ENCODE peak calls at places on chromosome 18, in eight cellular contexts. A is neural progenitor cell, Z is IMR-90, Y is tibial artery, K is mesenchymal stem cell, R is stomach, L is transverse colon, D is heart left ventricle. G is an unnamed sample.

GRCh38 chr18:4356929-4357328 is 98.2 kb downstream of the DLGAP1 start:
- DNase-seq in A (no peak), Z (no peak), Y (no peak), K (no peak), R (no peak), L (no peak), D (no peak), G (no peak)

GRCh38 chr18:36519358-36519757 is 221.8 kb downstream of the FHOD3 start:
- DNase-seq in A (no peak), Z (peak; percentile 52), Y (no peak), K (peak; percentile 1), R (no peak), L (no peak), D (no peak), G (no peak)

GRCh38 chr18:67551146-67551545 is 34.6 kb upstream of the DSEL start:
- DNase-seq in A (peak; percentile 44), Z (no peak), Y (no peak), K (no peak), R (no peak), L (no peak), D (no peak), G (no peak)

GRCh38 chr18:11323359-11323819 is 174.0 kb upstream of the PIEZO2 start:
- DNase-seq in A (no peak), Z (peak; percentile 72), Y (no peak), K (peak; percentile 85), R (no peak), L (no peak), D (no peak), G (no peak)

GRCh38 chr18:73942081-73942625 is 205.5 kb downstream of the FBXO15 start:
- DNase-seq in A (no peak), Z (no peak), Y (no peak), K (no peak), R (no peak), L (no peak), D (no peak), G (no peak)

GRCh38 chr18:63069496-63069895 is 250.1 kb downstream of the BCL2 start:
- DNase-seq in A (no peak), Z (no peak), Y (no peak), K (no peak), R (no peak), L (no peak), D (no peak), G (no peak)

GRCh38 chr18:2905802-2906521 is 59.2 kb downstream of the EMILIN2 start:
- DNase-seq in A (peak; percentile 46), Z (no peak), Y (peak; percentile 63), K (peak; percentile 35), R (peak; percentile 50), L (peak; percentile 79), D (peak; percentile 90), G (no peak)

GRCh38 chr18:34457761-34458160 is 233.0 kb upstream of the NOL4 start:
- DNase-seq in A (peak; percentile 2), Z (no peak), Y (no peak), K (no peak), R (no peak), L (no peak), D (no peak), G (no peak)

GRCh38 chr18:50009772-50010171 is 185.2 kb downstream of the MYO5B start:
- DNase-seq in A (peak; percentile 68), Z (peak; percentile 5), Y (no peak), K (peak; percentile 30), R (peak; percentile 65), L (peak; percentile 71), D (no peak), G (peak; percentile 85)

GRCh38 chr18:12426924-12427323 is 19.2 kb downstream of the PRELID3A start:
- DNase-seq in A (no peak), Z (no peak), Y (no peak), K (no peak), R (no peak), L (no peak), D (no peak), G (no peak)

GRCh38 chr18:68152770-68153169 is 562.1 kb downstream of the TMX3 start:
- DNase-seq in A (peak; percentile 17), Z (no peak), Y (no peak), K (no peak), R (no peak), L (no peak), D (no peak), G (peak; percentile 65)

GRCh38 chr18:67876866-67877265 is 360.3 kb upstream of the DSEL start:
- DNase-seq in A (peak; percentile 58), Z (no peak), Y (no peak), K (no peak), R (no peak), L (no peak), D (no peak), G (no peak)

DNA sequence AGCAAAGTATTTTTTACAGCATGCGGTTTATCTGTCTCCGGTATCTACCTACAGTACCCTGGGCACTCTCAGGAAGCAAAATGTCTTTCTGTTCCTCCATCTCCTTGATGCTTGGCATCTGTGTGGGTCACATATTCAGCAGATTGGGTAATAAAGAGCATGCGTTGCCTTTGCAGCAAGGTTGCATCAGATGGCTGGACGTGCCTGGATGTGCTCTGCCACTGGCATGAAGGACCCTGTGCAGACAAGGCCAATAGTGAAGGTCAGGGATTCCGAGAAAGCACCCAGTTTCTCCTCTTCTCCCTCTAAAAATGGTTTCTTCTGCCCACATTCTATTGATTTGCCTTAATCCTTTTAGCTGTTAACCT is 9.6 kb downstream of the CTIF start:
- DNase-seq in A (no peak), Z (no peak), Y (peak; percentile 64), K (peak; percentile 81), R (no peak), L (no peak), D (peak; percentile 55), G (no peak)
- H3K4me1 ChIP-seq in A (peaks cover 35% of the 10 kb centered on the region), Z (peaks cover 46% of the 10 kb centered on the region), Y (peaks cover 11% of the 10 kb centered on the region), K (peaks cover 48% of the 10 kb centered on the region), R (peaks cover 9% of the 10 kb centered on the region), L (peaks cover 36% of the 10 kb centered on the region), D (peaks cover 48% of the 10 kb centered on the region), G (no peaks in the 10 kb centered on the region)

GRCh38 chr18:23189099-23189498 is 53.8 kb downstream of the CABLES1 start:
- DNase-seq in A (no peak), Z (no peak), Y (no peak), K (no peak), R (no peak), L (no peak), D (no peak), G (peak; percentile 61)

GRCh38 chr18:23188391-23188790 is 53.1 kb downstream of the CABLES1 start:
- DNase-seq in A (no peak), Z (no peak), Y (no peak), K (no peak), R (no peak), L (no peak), D (no peak), G (no peak)

GRCh38 chr18:23186781-23187180 is 51.5 kb downstream of the CABLES1 start:
- DNase-seq in A (no peak), Z (no peak), Y (no peak), K (no peak), R (no peak), L (no peak), D (no peak), G (no peak)

GRCh38 chr18:23191952-23192662 is 56.8 kb downstream of the CABLES1 start:
- DNase-seq in A (no peak), Z (peak; percentile 95), Y (peak; percentile 52), K (peak; percentile 83), R (peak; percentile 51), L (peak; percentile 51), D (peak; percentile 79), G (no peak)

DNA sequence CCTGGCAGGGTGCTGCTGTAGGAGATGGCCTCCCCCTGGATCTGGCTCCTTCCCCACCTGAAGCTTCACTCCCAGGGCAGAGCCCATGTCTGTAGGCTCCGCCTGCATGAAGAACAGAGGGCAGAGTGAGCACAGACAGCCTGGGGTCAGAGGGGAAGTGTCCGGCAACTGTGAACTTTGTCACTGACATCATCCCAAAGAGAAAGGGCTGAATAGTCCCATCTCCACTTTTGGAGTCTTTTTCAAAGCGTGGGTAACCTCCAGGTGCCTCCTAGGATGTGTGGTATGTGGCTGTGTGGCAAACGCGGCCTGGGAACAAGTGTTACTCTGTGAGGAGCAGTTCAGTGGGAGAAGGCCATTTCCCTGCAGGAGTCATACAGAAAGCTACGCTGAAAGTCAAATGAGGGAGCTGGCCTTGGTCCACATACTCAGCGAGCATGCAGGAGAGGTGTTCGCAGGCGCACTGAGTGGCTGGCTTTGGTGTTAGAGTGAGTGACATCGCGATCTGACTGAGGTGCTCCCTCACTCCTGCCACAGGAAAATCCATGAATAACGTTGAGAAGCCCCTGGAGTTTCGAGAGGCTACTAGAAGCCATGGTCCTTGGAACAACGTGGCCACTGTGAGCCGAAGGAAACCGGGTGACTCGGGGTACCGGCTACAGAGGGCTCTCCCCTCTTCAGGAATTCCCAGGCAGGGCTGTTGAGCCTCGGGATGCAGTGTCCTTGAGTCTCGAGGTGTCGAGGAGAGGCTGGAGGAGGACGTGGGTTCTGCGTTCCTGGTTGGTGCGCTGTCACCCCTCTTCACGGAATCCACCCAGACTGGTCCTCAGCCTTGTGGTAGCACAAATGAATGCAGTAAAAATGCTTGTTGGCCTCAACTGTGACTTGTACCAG is 54.7 kb downstream of the CABLES1 start:
- DNase-seq in A (no peak), Z (no peak), Y (no peak), K (no peak), R (no peak), L (no peak), D (no peak), G (no peak)
- H3K27ac ChIP-seq in A (no peak overlapping the region), Z (no peak overlapping the region), Y (no peak overlapping the region), K (no peak overlapping the region), R (no peak overlapping the region), L (no peak overlapping the region), D (no peak overlapping the region), G (no peak overlapping the region)

GRCh38 chr18:8910186-8910585 is 192.3 kb upstream of the NDUFV2 start:
- DNase-seq in A (no peak), Z (no peak), Y (no peak), K (no peak), R (no peak), L (no peak), D (no peak), G (peak; percentile 7)
- H3K4me3 ChIP-seq in A (no peak overlapping the region), Z (no peak overlapping the region), Y (no peak overlapping the region), K (no peak overlapping the region), R (no peak overlapping the region), L (no peak overlapping the region), D (no peak overlapping the region), G (no peak overlapping the region)

GRCh38 chr18:23194969-23195957 is 60.0 kb downstream of the CABLES1 start:
- DNase-seq in A (no peak), Z (no peak), Y (no peak), K (no peak), R (no peak), L (no peak), D (no peak), G (no peak)

GRCh38 chr18:23196119-23197004 is 61.1 kb downstream of the CABLES1 start:
- DNase-seq in A (no peak), Z (no peak), Y (no peak), K (no peak), R (no peak), L (no peak), D (no peak), G (no peak)

GRCh38 chr18:23194150-23194968 is 59.1 kb downstream of the CABLES1 start:
- DNase-seq in A (no peak), Z (peak; percentile 65), Y (no peak), K (peak; percentile 69), R (no peak), L (no peak), D (no peak), G (no peak)

GRCh38 chr18:23193727-23194126 is 58.4 kb downstream of the CABLES1 start:
- DNase-seq in A (no peak), Z (no peak), Y (no peak), K (no peak), R (no peak), L (no peak), D (no peak), G (no peak)

GRCh38 chr18:23191232-23191631 is 55.9 kb downstream of the CABLES1 start:
- DNase-seq in A (no peak), Z (no peak), Y (no peak), K (no peak), R (no peak), L (no peak), D (no peak), G (no peak)
- H3K4me1 ChIP-seq in A (peaks cover 50% of the 10 kb centered on the region), Z (peaks cover 17% of the 10 kb centered on the region), Y (no peaks in the 10 kb centered on the region), K (peaks cover 19% of the 10 kb centered on the region), R (peaks cover 6% of the 10 kb centered on the region), L (no peaks in the 10 kb centered on the region), D (peaks cover 4% of the 10 kb centered on the region), G (peaks cover 18% of the 10 kb centered on the region)

G was measured in Karpas-422.